ENCODE peak calls at places on chromosomes 13 and 19, in four cellular contexts. I is WTC11, Q is K562, B is HepG2. T is an unnamed sample.

GRCh38 chr19:11448923-11449554 is 13.6 kb downstream of the PRKCSH start:
- DNase-seq in I (no peak), Q (peak; percentile 6), B (no peak), T (no peak)

GRCh38 chr19:18804643-18805042 is 13.5 kb upstream of the COMP start:
- DNase-seq in I (no peak), Q (no peak), B (no peak), T (no peak)

GRCh38 chr13:23372264-23372905 is 61.1 kb downstream of the SACS start:
- DNase-seq in I (no peak), Q (no peak), B (no peak), T (no peak)

GRCh38 chr13:30726192-30726591 is 9.2 kb upstream of the ALOX5AP start:
- DNase-seq in I (no peak), Q (no peak), B (no peak), T (no peak)

GRCh38 chr13:29999492-30000372 is 149.3 kb upstream of the UBL3 start:
- DNase-seq in I (no peak), Q (no peak), B (no peak), T (no peak)

GRCh38 chr13:50766043-50766442 is 77.4 kb downstream of the DLEU7 start:
- DNase-seq in I (no peak), Q (no peak), B (no peak), T (no peak)

GRCh38 chr19:16001481-16002312 is 52.9 kb downstream of the OR10H4 start:
- DNase-seq in I (no peak), Q (no peak), B (peak; percentile 33), T (no peak)

GRCh38 chr13:79483302-79483701 is 2.3 kb downstream of the NDFIP2 start:
- DNase-seq in I (no peak), Q (no peak), B (no peak), T (no peak)

GRCh38 chr19:46728693-46729339 is 11.9 kb upstream of the PRKD2 start:
- DNase-seq in I (peak; percentile 80), Q (peak; percentile 86), B (peak; percentile 27), T (peak; percentile 92)

GRCh38 chr13:28718538-28719226 is at the start of gene SLC46A3:
- DNase-seq in I (peak; percentile 99), Q (peak; percentile 90), B (no peak), T (peak; percentile 95)

GRCh38 chr13:66665991-66666390 is 564.1 kb downstream of the PCDH9 start:
- DNase-seq in I (peak; percentile 14), Q (no peak), B (no peak), T (peak; percentile 61)

GRCh38 chr19:10625762-10626138 is 397 bp downstream of the SLC44A2 start:
- DNase-seq in I (no peak), Q (no peak), B (no peak), T (no peak)

GRCh38 chr19:17479325-17479791 is 9.0 kb downstream of the SLC27A1 start:
- DNase-seq in I (no peak), Q (no peak), B (no peak), T (no peak)

GRCh38 chr13:65112123-65113075 is 2117.7 kb downstream of the PCDH9 start:
- DNase-seq in I (no peak), Q (no peak), B (no peak), T (peak; percentile 0)

GRCh38 chr19:5361407-5361806 is 20.8 kb upstream of the PTPRS start:
- DNase-seq in I (no peak), Q (no peak), B (no peak), T (no peak)

GRCh38 chr13:101343128-101343787 is 73.0 kb downstream of the NALCN start:
- DNase-seq in I (no peak), Q (no peak), B (no peak), T (no peak)

GRCh38 chr19:23437901-23438300 is 42.6 kb upstream of the ZNF91 start:
- DNase-seq in I (no peak), Q (no peak), B (no peak), T (no peak)

GRCh38 chr13:40063278-40063698 is 407.8 kb downstream of the COG6 start:
- DNase-seq in I (no peak), Q (no peak), B (no peak), T (no peak)

GRCh38 chr13:91863699-91864098 is 465.3 kb downstream of the GPC5 start:
- DNase-seq in I (no peak), Q (no peak), B (no peak), T (no peak)

GRCh38 chr13:71417205-71417604 is 449.8 kb downstream of the DACH1 start:
- DNase-seq in I (no peak), Q (no peak), B (no peak), T (no peak)

GRCh38 chr13:20053016-20053415 is 94.5 kb downstream of the ZMYM2 start:
- DNase-seq in I (no peak), Q (no peak), B (no peak), T (no peak)

GRCh38 chr19:13095934-13096890 is 6.4 kb downstream of the LYL1 start:
- DNase-seq in I (peak; percentile 75), Q (peak; percentile 68), B (peak; percentile 67), T (peak; percentile 30)

GRCh38 chr19:2225415-2226050 is 10.6 kb downstream of the PLEKHJ1 start:
- DNase-seq in I (no peak), Q (no peak), B (no peak), T (no peak)

GRCh38 chr13:20331949-20332348 is 99.8 kb upstream of the GJB6 start:
- DNase-seq in I (no peak), Q (no peak), B (no peak), T (no peak)

GRCh38 chr13:78183737-78184136 is 265.1 kb upstream of the EDNRB start:
- DNase-seq in I (no peak), Q (no peak), B (no peak), T (no peak)

GRCh38 chr19:51719251-51719901 is 4.4 kb downstream of the HAS1 start:
- DNase-seq in I (peak; percentile 47), Q (no peak), B (no peak), T (no peak)

GRCh38 chr13:51832471-51833152 is 12.4 kb downstream of the TMEM272 start:
- DNase-seq in I (no peak), Q (no peak), B (no peak), T (peak; percentile 21)

GRCh38 chr19:10230155-10230903 is 802 bp downstream of the S1PR2 start:
- DNase-seq in I (peak; percentile 69), Q (peak; percentile 72), B (no peak), T (no peak)

GRCh38 chr19:14023404-14024235 is 4.3 kb upstream of the RLN3 start:
- DNase-seq in I (peak; percentile 77), Q (peak; percentile 67), B (peak; percentile 85), T (peak; percentile 58)

GRCh38 chr19:17766543-17767131 is 15.4 kb downstream of the FCHO1 start:
- DNase-seq in I (peak; percentile 94), Q (no peak), B (peak; percentile 89), T (peak; percentile 64)

GRCh38 chr19:17385878-17386611 is 8.0 kb downstream of the CCDC194 start:
- DNase-seq in I (peak; percentile 89), Q (peak; percentile 75), B (peak; percentile 41), T (peak; percentile 53)

GRCh38 chr19:17327068-17327653 is 7.5 kb downstream of the ANO8 start:
- DNase-seq in I (no peak), Q (no peak), B (no peak), T (no peak)

GRCh38 chr13:27533155-27533643 is 82.8 kb upstream of the MTIF3 start:
- DNase-seq in I (peak; percentile 93), Q (peak; percentile 56), B (peak; percentile 65), T (peak; percentile 41)

GRCh38 chr19:38318595-38319142 is 976 bp upstream of the KCNK6 start:
- DNase-seq in I (no peak), Q (no peak), B (no peak), T (no peak)

GRCh38 chr13:43132228-43132627 is 108.8 kb downstream of the DNAJC15 start:
- DNase-seq in I (peak; percentile 41), Q (no peak), B (peak; percentile 52), T (peak; percentile 19)
- TF ChIP-seq USF2 in I (no peak), Q (no peak), B (no peak), T (no peak)

DNA sequence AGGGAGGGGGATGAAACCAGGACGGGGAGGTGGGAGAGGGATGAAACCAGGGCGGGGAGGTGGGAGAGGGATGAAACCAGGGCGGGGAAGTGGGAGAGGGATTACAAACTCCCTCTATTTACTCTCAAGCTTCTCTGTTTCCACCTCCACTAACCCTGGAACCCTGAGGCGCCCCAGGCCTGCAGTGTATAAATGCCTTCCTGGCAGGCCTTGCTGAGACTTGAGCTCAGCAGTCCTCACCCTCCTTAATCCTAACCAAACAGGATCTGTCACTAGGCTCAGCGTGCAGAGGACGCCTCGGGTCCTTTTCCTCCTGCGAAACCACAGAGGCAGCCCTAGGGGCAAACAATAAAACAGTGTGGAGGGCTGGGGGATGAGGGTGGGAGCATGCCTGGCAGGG is 32.1 kb upstream of the OR1M1 start:
- DNase-seq in I (peak; percentile 19), Q (no peak), B (no peak), T (peak; percentile 31)
- TF ChIP-seq NR3C1 in I (no peak), Q (no peak), B (no peak), T (no peak)

DNA sequence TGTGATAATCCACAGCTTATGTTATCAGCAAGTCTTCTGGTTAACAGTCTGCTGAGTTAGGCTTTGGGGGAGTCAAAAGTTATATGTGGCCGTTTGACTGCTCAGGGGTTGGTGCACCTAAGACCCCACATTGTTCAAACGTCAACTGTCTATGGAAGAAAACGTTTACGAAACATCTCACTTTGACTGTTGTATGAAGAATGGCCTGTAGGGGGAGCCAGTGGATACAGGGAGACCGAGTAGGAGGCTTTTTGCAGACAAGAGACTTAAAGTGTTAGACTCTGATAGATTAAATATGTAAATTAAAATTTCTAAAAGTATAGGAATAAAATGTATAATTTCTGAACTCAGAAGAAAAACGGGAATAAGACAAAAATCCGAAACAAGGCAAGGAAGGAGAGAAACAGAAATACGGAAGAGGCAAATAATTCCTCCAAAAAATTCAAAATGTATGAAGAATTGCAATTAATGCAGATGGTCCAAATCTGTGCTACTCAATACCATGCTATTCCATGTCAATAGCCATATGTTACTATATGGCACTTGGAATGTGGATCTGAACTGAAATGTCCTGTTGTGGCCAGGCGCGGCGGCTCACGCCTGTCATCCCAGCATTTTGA is 37.8 kb downstream of the TNFSF14 start:
- DNase-seq in I (peak; percentile 66), Q (peak; percentile 73), B (peak; percentile 66), T (peak; percentile 25)
- TF ChIP-seq USF2 in I (no peak), Q (no peak), B (no peak), T (no peak)

GRCh38 chr13:110136660-110137585 is 170.0 kb downstream of the COL4A1 start:
- DNase-seq in I (no peak), Q (no peak), B (no peak), T (no peak)

GRCh38 chr13:110140099-110140498 is 166.9 kb downstream of the COL4A1 start:
- DNase-seq in I (no peak), Q (no peak), B (no peak), T (no peak)

GRCh38 chr13:110137677-110138008 is 169.3 kb downstream of the COL4A1 start:
- DNase-seq in I (no peak), Q (peak; percentile 16), B (peak; percentile 15), T (peak; percentile 63)

GRCh38 chr13:110138700-110139036 is 168.3 kb downstream of the COL4A1 start:
- DNase-seq in I (no peak), Q (no peak), B (no peak), T (peak; percentile 21)

DNA sequence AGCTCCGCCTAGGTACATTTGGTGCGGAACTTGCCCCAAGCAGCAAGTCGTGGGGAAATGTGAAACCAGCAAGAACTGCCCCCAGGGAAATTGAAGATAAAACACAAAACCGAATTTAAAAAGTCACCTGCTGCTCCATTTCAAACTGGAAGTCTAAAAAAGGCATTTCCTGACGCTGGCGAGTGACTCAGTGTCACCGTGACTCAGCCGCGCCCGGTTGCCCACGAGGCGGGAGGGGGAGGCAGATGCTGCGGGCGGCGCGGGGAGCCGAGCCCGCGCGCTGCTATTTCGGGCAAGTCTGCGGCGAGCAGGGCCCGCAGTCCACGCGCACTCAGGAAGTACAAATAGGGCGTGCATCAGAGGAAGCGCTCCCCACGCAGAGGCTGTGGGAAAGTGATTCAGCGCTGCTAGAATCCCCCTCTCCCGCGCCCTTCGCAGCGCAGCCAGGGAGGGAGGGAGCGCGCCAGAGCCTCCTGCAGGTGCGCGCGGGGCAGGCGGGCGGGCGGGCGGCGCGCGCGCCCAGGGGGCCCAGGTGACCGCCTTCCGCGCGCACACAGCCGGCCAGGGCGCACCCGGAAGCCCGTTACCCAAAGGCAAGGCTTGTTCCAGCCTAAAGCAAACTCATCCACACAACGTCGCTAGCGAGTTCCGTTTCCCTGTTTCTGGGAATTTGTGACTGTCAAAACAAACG is 168.8 kb downstream of the COL4A1 start:
- DNase-seq in I (peak; percentile 44), Q (peak; percentile 23), B (peak; percentile 8), T (peak; percentile 66)
- TF ChIP-seq NR3C1 in I (no peak), Q (no peak), B (no peak), T (no peak)